ENCODE peak calls at places on chromosomes 12 and 14, in six cellular contexts. E is IMR-90; L is esophagus squamous epithelium; J is CD8-positive, alpha-beta memory T cell; O is upper lobe of right lung; F is OCI-LY7. G is an unnamed sample.

GRCh38 chr12:119913931-119914330 is 36.8 kb upstream of the CIT start:
- DNase-seq in F (no peak), E (no peak), J (no peak), L (no peak), O (no peak), G (no peak)

GRCh38 chr12:104136577-104136976 is 1.4 kb downstream of the NFYB start:
- DNase-seq in F (peak; percentile 15), J (no peak), O (no peak), E (peak; percentile 67), L (no peak), G (no peak)

GRCh38 chr14:79552778-79553177 is 658.5 kb downstream of the DIO2 start:
- DNase-seq in E (no peak), J (no peak), L (no peak), O (no peak), F (no peak), G (no peak)

GRCh38 chr12:71772728-71773127 is 18.1 kb downstream of the RAB21 start:
- DNase-seq in L (no peak), J (no peak), F (no peak), O (no peak), E (no peak), G (no peak)

GRCh38 chr14:65290830-65291229 is 121.7 kb upstream of the FUT8 start:
- DNase-seq in F (no peak), J (no peak), L (no peak), E (peak; percentile 85), O (no peak), G (no peak)

GRCh38 chr14:29242755-29243340 is 476.3 kb downstream of the FOXG1 start:
- DNase-seq in F (no peak), J (no peak), L (no peak), O (no peak), E (peak; percentile 8), G (no peak)

GRCh38 chr12:93569656-93570551 is 2.6 kb upstream of the SOCS2 start:
- DNase-seq in O (peak; percentile 93), E (peak; percentile 84), F (peak; percentile 76), L (peak; percentile 16), J (peak; percentile 68), G (peak; percentile 82)

GRCh38 chr12:26434299-26434915 is 239.0 kb downstream of the SSPN start:
- DNase-seq in O (no peak), J (no peak), L (no peak), E (peak; percentile 68), F (peak; percentile 70), G (peak; percentile 11)

GRCh38 chr12:6554990-6555691 is 701 bp downstream of the IFFO1 start:
- DNase-seq in E (no peak), O (no peak), F (peak; percentile 32), J (no peak), L (no peak), G (no peak)

GRCh38 chr12:104546575-104546974 is 89.8 kb downstream of the CHST11 start:
- DNase-seq in J (no peak), E (no peak), F (peak; percentile 52), L (no peak), O (peak; percentile 63), G (no peak)

GRCh38 chr14:24232645-24233537 is at the start of gene GMPR2:
- DNase-seq in L (no peak), E (no peak), J (no peak), F (peak; percentile 23), O (no peak), G (no peak)

GRCh38 chr14:24051789-24052655 is at the start of gene CARMIL3:
- DNase-seq in L (no peak), E (peak; percentile 34), F (peak; percentile 75), J (peak; percentile 56), O (peak; percentile 89), G (peak; percentile 52)

GRCh38 chr14:26290007-26290530 is 307.8 kb downstream of the NOVA1 start:
- DNase-seq in E (peak; percentile 68), O (no peak), F (no peak), L (no peak), J (no peak), G (no peak)

GRCh38 chr12:82627799-82628198 is 58.9 kb upstream of the TMTC2 start:
- DNase-seq in J (no peak), F (no peak), O (no peak), L (no peak), E (peak; percentile 38), G (peak; percentile 19)

GRCh38 chr14:37697489-37698121 is 102.2 kb downstream of the TTC6 start:
- DNase-seq in L (no peak), O (no peak), J (no peak), E (peak; percentile 80), F (no peak), G (no peak)

GRCh38 chr12:124006582-124007170 is 33.7 kb downstream of the ZNF664 start:
- DNase-seq in E (no peak), O (no peak), L (no peak), F (peak; percentile 40), J (no peak), G (peak; percentile 78)

GRCh38 chr12:88638956-88639355 is 58.7 kb upstream of the KITLG start:
- DNase-seq in F (no peak), J (no peak), O (no peak), E (peak; percentile 50), L (no peak), G (no peak)

GRCh38 chr14:61543946-61544345 is 151.4 kb upstream of the HIF1A start:
- DNase-seq in O (no peak), E (no peak), J (no peak), L (no peak), F (no peak), G (no peak)
- H3K27ac ChIP-seq in O (peak overlapping the region; percentile 59), E (peak overlapping the region; percentile 66), J (no peak overlapping the region), L (peak overlapping the region; percentile 89), F (no peak overlapping the region), G (no peak overlapping the region)

DNA sequence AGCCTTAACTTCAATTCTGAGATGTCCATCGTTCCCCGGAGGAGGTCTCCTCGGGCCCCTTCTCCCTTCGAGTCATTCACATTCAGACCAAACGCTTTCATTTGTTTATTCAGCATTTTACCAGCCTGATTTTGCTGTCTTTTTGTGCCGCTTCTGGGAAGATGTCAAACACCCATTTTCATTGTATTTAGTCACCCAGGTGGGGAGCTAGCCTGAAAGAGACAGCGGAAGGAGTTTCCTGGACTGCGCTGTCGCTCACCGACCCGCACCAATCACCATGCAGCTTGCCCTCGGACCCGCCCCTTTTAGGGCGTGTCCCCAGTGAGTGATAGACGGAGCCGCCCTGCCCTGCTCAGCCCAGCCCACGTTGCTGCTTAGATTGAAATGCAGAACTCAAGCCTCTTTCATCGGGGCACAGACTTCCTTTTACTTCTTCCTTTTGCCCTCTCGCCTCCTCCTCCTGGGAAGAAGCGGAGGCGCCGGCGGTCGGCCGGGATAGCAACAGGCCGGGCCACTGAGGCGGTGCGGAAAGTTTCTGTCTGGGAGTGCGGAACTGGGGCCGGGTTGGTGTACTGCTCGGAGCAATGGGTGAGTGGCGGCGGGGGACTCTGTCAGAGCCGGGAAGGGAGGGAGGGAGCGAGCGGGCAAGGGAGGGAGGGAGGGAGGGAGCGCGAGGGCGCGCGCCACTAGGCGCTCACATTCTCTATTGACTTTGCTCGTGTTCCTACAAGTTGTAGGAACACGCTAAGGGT is at the start of gene PAX9:
- DNase-seq in O (peak; percentile 86), E (peak; percentile 41), F (peak; percentile 90), J (no peak), L (no peak), G (peak; percentile 82)
- H3K27ac ChIP-seq in O (no peak within 1 kb of the TSS), E (no peak within 1 kb of the TSS), F (peak within 1 kb of the TSS; percentile 52), J (no peak within 1 kb of the TSS), L (peak within 1 kb of the TSS; percentile 82), G (peak within 1 kb of the TSS; percentile 49)

DNA sequence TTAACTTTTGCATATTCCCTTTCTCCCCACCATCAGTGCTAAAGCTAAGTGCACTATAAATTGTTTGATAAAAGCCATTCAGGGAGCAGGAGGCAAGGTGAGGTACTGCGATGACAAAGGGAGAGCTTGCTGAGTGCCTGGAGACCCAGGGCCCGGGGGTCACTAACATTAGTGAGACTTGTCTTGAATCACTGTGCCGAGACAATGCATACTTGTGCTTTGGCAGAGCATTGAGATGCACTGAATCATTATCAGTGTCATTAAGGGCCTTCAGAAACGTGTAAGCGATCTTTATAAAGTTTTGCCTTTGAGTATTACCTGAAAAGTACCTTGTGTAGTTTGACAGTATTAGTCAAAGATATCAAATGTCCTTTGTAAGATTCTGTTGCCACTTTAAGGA is 447.5 kb downstream of the PCNX1 start:
- DNase-seq in J (no peak), F (no peak), O (no peak), E (peak; percentile 33), L (no peak), G (no peak)
- H3K27ac ChIP-seq in J (no peak overlapping the region), F (no peak overlapping the region), O (no peak overlapping the region), E (no peak overlapping the region), L (peak overlapping the region; percentile 38), G (no peak overlapping the region)

GRCh38 chr12:644293-644639 is 19.0 kb downstream of the NINJ2 start:
- DNase-seq in J (no peak), F (no peak), L (no peak), E (no peak), O (no peak), G (no peak)
- H3K27ac ChIP-seq in J (peak overlapping the region; percentile 83), F (peak overlapping the region; percentile 69), L (peak overlapping the region; percentile 100), E (no peak overlapping the region), O (peak overlapping the region; percentile 99), G (no peak overlapping the region)

GRCh38 chr12:128318946-128319345 is 52.0 kb downstream of the TMEM132C start:
- DNase-seq in L (no peak), E (no peak), J (no peak), O (no peak), F (no peak), G (no peak)
- H3K27ac ChIP-seq in L (no peak overlapping the region), E (no peak overlapping the region), J (no peak overlapping the region), O (no peak overlapping the region), F (no peak overlapping the region), G (no peak overlapping the region)

GRCh38 chr12:47991106-47991550 is 13.1 kb downstream of the COL2A1 start:
- DNase-seq in L (no peak), E (no peak), O (no peak), F (no peak), J (no peak), G (no peak)
- H3K27ac ChIP-seq in L (no peak overlapping the region), E (no peak overlapping the region), O (no peak overlapping the region), F (peak overlapping the region; percentile 76), J (no peak overlapping the region), G (no peak overlapping the region)

GRCh38 chr14:21038416-21039058 is 3.6 kb upstream of the RNASE7 start:
- DNase-seq in F (no peak), L (no peak), E (no peak), O (no peak), J (no peak), G (no peak)
- H3K27ac ChIP-seq in F (no peak overlapping the region), L (peak overlapping the region; percentile 82), E (no peak overlapping the region), O (peak overlapping the region; percentile 64), J (no peak overlapping the region), G (no peak overlapping the region)

DNA sequence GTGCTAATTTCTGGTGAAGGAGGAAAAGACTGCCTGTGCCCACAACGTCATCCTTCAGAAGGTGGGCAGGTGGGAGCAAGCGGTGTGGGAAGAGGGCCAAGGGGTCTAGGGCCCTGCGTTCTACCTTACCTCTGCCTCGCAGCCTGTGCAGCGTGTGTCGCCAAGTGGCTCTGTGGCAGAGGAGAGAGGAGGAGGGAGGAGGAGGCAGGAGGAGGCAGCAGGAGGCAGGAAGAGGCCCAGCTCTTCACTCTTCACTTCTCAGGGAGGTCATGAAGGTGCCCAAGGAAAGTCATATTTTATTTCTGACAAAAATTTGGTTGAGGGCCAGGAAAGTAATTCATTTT is 177.9 kb downstream of the MYRFL start:
- DNase-seq in E (no peak), F (no peak), O (no peak), L (no peak), J (no peak), G (no peak)
- H3K27ac ChIP-seq in E (no peak overlapping the region), F (no peak overlapping the region), O (no peak overlapping the region), L (peak overlapping the region; percentile 67), J (no peak overlapping the region), G (no peak overlapping the region)

GRCh38 chr12:120914794-120915193 is 10.6 kb upstream of the SPPL3 start:
- DNase-seq in L (no peak), F (no peak), J (no peak), E (no peak), O (no peak), G (no peak)
- H3K27ac ChIP-seq in L (peak overlapping the region; percentile 18), F (no peak overlapping the region), J (no peak overlapping the region), E (no peak overlapping the region), O (no peak overlapping the region), G (no peak overlapping the region)

G was measured in MM.1S.